ENCODE peak calls at places on chromosomes 13 and 19, in seven cellular contexts. B, K, F, G, T, J and M are unnamed samples.

GRCh38 chr19:14019100-14019499 is 8.8 kb upstream of the RLN3 start:
- DNase-seq in B (no peak), G (no peak), J (no peak), T (no peak), F (peak), K (no peak), M (no peak)

GRCh38 chr13:43268632-43269031 is 245.2 kb downstream of the DNAJC15 start:
- DNase-seq in B (no peak), J (no peak), G (no peak), K (no peak), T (no peak), F (no peak), M (no peak)

GRCh38 chr13:67075239-67075638 is 154.9 kb downstream of the PCDH9 start:
- DNase-seq in K (peak), T (no peak), F (no peak), G (no peak), J (no peak), B (no peak), M (no peak)

GRCh38 chr19:53951947-53952346 is 10.8 kb upstream of the CACNG8 start:
- DNase-seq in G (no peak), B (no peak), K (no peak), J (no peak), F (no peak), T (no peak), M (no peak)

GRCh38 chr13:52195052-52195837 is 35.8 kb upstream of the NEK3 start:
- DNase-seq in T (peak), B (peak), F (peak), K (no peak), J (peak), G (no peak), M (peak)

GRCh38 chr19:38877781-38878574 is at the start of gene RINL:
- DNase-seq in G (peak), B (peak), J (peak), T (peak), F (peak), K (no peak), M (peak)

GRCh38 chr19:2627855-2628254 is 74.6 kb downstream of the GNG7 start:
- DNase-seq in G (no peak), T (no peak), J (no peak), F (no peak), K (no peak), B (no peak), M (no peak)

GRCh38 chr19:4909172-4909896 is at the start of gene UHRF1:
- DNase-seq in F (no peak), T (peak), J (peak), B (no peak), G (peak), K (no peak), M (no peak)

GRCh38 chr13:78603240-78603947 is at the start of gene POU4F1:
- DNase-seq in G (peak), J (peak), F (peak), B (peak), K (no peak), T (peak), M (no peak)

GRCh38 chr13:79937311-79938243 is 403.3 kb downstream of the SPRY2 start:
- DNase-seq in F (no peak), G (no peak), B (no peak), J (no peak), K (no peak), T (no peak), M (no peak)

GRCh38 chr19:31099470-31100190 is 249.6 kb downstream of the TSHZ3 start:
- DNase-seq in T (no peak), B (no peak), K (no peak), F (no peak), J (no peak), G (no peak), M (no peak)

GRCh38 chr13:35393886-35394285 is 82.6 kb downstream of the MAB21L1 start:
- DNase-seq in J (no peak), B (no peak), G (no peak), F (no peak), T (no peak), K (no peak), M (no peak)

GRCh38 chr19:42255766-42256750 is 1.1 kb upstream of the ERF start:
- DNase-seq in G (no peak), F (no peak), B (no peak), K (no peak), J (peak), T (no peak), M (no peak)

GRCh38 chr13:113366031-113366588 is 2.2 kb upstream of the GRTP1 start:
- DNase-seq in T (no peak), K (no peak), F (no peak), B (no peak), G (no peak), J (no peak), M (no peak)

GRCh38 chr13:112069063-112069726 is 2.2 kb downstream of the SOX1 start:
- DNase-seq in G (peak), F (no peak), T (no peak), J (no peak), K (no peak), B (no peak), M (no peak)

GRCh38 chr13:42524487-42525034 is 49.4 kb upstream of the TNFSF11 start:
- DNase-seq in B (no peak), T (no peak), G (no peak), F (no peak), K (peak), J (no peak), M (no peak)

GRCh38 chr19:50486823-50487515 is 10.3 kb upstream of the GARIN5A start:
- DNase-seq in G (no peak), J (peak), B (peak), F (peak), T (peak), K (no peak), M (peak)

GRCh38 chr19:28831464-28831863 is 381.5 kb downstream of the UQCRFS1 start:
- DNase-seq in B (no peak), F (no peak), G (no peak), K (no peak), T (no peak), J (no peak), M (no peak)